ENCODE peak calls at places on chromosomes 16 and 17, in six cellular contexts. T is mucosa of gallbladder; C is naive thymus-derived CD8-positive, alpha-beta T cell; G is AML-193; E is Karpas-422; L is SW480. R is an unnamed sample.

GRCh38 chr17:62865586-62865985 is 57.5 kb upstream of the MARCHF10 start:
- DNase-seq in C (no peak), L (no peak), G (no peak), T (no peak), E (no peak), R (no peak)

GRCh38 chr17:64418506-64419339 is 28.1 kb upstream of the PECAM1 start:
- DNase-seq in T (no peak), G (peak; percentile 92), E (peak; percentile 84), C (peak; percentile 69), L (peak; percentile 70), R (peak; percentile 71)

GRCh38 chr17:82547981-82548380 is 28.4 kb downstream of the FOXK2 start:
- DNase-seq in L (no peak), C (no peak), G (no peak), E (no peak), T (no peak), R (no peak)

GRCh38 chr17:49580055-49580721 is 4.5 kb downstream of the NXPH3 start:
- DNase-seq in C (no peak), E (no peak), T (no peak), G (no peak), L (no peak), R (no peak)

GRCh38 chr17:2347805-2348685 is 10.7 kb downstream of the SGSM2 start:
- DNase-seq in E (no peak), L (peak; percentile 41), C (no peak), G (no peak), T (peak; percentile 67), R (no peak)

GRCh38 chr17:46726106-46726670 is 92.3 kb downstream of the WNT3 start:
- DNase-seq in L (no peak), G (no peak), T (no peak), C (no peak), E (no peak), R (no peak)

GRCh38 chr17:17303847-17304490 is 796 bp downstream of the NT5M start:
- DNase-seq in G (no peak), T (no peak), E (no peak), L (no peak), C (no peak), R (no peak)

GRCh38 chr17:17693253-17693954 is 12.1 kb downstream of the RAI1 start:
- DNase-seq in C (peak; percentile 19), E (no peak), G (no peak), T (peak; percentile 51), L (peak; percentile 88), R (peak; percentile 6)

GRCh38 chr17:57487552-57487951 is 231.2 kb downstream of the MSI2 start:
- DNase-seq in T (no peak), L (no peak), G (no peak), E (no peak), C (no peak), R (no peak)

GRCh38 chr16:57711-58110 is 4.1 kb downstream of the SNRNP25 start:
- DNase-seq in L (no peak), E (no peak), G (no peak), C (no peak), T (no peak), R (no peak)

GRCh38 chr17:43952724-43953666 is 745 bp downstream of the PYY start:
- DNase-seq in C (no peak), L (no peak), G (no peak), T (no peak), E (no peak), R (no peak)

GRCh38 chr16:49463529-49463928 is 89.9 kb downstream of the C16orf78 start:
- DNase-seq in L (no peak), E (peak; percentile 53), T (peak; percentile 28), C (peak; percentile 72), G (no peak), R (no peak)

GRCh38 chr17:16915752-16916556 is 56.0 kb downstream of the TNFRSF13B start:
- DNase-seq in E (peak; percentile 80), C (no peak), G (no peak), T (peak; percentile 23), L (peak; percentile 57), R (peak; percentile 58)

GRCh38 chr17:45353047-45353446 is 36.2 kb upstream of the MAP3K14 start:
- DNase-seq in E (no peak), L (no peak), G (peak; percentile 36), C (no peak), T (no peak), R (no peak)

GRCh38 chr16:77298638-77299360 is 99.6 kb downstream of the SYCE1L start:
- DNase-seq in T (no peak), G (no peak), E (no peak), C (no peak), L (peak; percentile 8), R (peak; percentile 30)